ENCODE peak calls at places on chromosomes 1 and 21, in five cellular contexts. M is effector CD8-positive, alpha-beta T cell; Z is activated CD4-positive, alpha-beta T cell treated with anti-CD3 and anti-CD28 coated beads for 1 hour; Y is dorsolateral prefrontal cortex; B is DND-41. P is an unnamed sample.

GRCh38 chr1:221778535-221779142 is 36.8 kb upstream of the DUSP10 start:
- DNase-seq in M (no peak), Z (no peak), Y (no peak), B (peak), P (peak)

GRCh38 chr1:159492575-159493323 is 43.1 kb downstream of the OR10J5 start:
- DNase-seq in M (no peak), Z (no peak), Y (no peak), B (no peak), P (no peak)

GRCh38 chr1:169731446-169731845 is 2.4 kb downstream of the SELE start:
- DNase-seq in M (no peak), Z (no peak), Y (no peak), B (no peak), P (no peak)

GRCh38 chr1:8941906-8942305 is 3.8 kb upstream of the CA6 start:
- DNase-seq in M (no peak), Z (no peak), Y (no peak), B (no peak), P (no peak)

GRCh38 chr1:211566431-211567025 is 12.4 kb downstream of the SLC30A1 start:
- DNase-seq in M (no peak), Z (no peak), Y (no peak), B (no peak), P (no peak)

GRCh38 chr1:182386980-182387379 is 4.6 kb downstream of the GLUL start:
- DNase-seq in M (no peak), Z (no peak), Y (no peak), B (no peak), P (no peak)

GRCh38 chr1:93581917-93582850 is 99.5 kb downstream of the BCAR3 start:
- DNase-seq in M (no peak), Z (no peak), Y (no peak), B (no peak), P (no peak)

GRCh38 chr1:115726570-115726969 is 41.9 kb downstream of the CASQ2 start:
- DNase-seq in M (no peak), Z (no peak), Y (no peak), B (no peak), P (no peak)

GRCh38 chr1:25924454-25924853 is 18.2 kb upstream of the STMN1 start:
- DNase-seq in M (no peak), Z (no peak), Y (no peak), B (no peak), P (no peak)

GRCh38 chr1:108598340-108598739 is 38.4 kb downstream of the EEIG2 start:
- DNase-seq in M (no peak), Z (no peak), Y (no peak), B (no peak), P (no peak)

GRCh38 chr1:39969048-39969447 is 14.1 kb downstream of the MFSD2A start:
- DNase-seq in M (no peak), Z (no peak), Y (no peak), B (no peak), P (no peak)

GRCh38 chr1:38476111-38476783 is 383.3 kb downstream of the RRAGC start:
- DNase-seq in M (no peak), Z (no peak), Y (peak), B (no peak), P (no peak)

GRCh38 chr1:214448536-214448935 is 102.9 kb downstream of the PTPN14 start:
- DNase-seq in M (no peak), Z (no peak), Y (no peak), B (no peak), P (no peak)

GRCh38 chr1:2021550-2021949 is 2.4 kb downstream of the GABRD start:
- DNase-seq in M (no peak), Z (no peak), Y (peak), B (no peak), P (no peak)

GRCh38 chr1:15680131-15680530 is 4.0 kb upstream of the PLEKHM2 start:
- DNase-seq in M (no peak), Z (no peak), Y (no peak), B (no peak), P (no peak)

GRCh38 chr1:109948285-109948630 is 36.3 kb upstream of the AHCYL1 start:
- DNase-seq in M (no peak), Z (no peak), Y (no peak), B (no peak), P (no peak)

GRCh38 chr1:203408485-203409229 is 57.7 kb upstream of the FMOD start:
- DNase-seq in M (no peak), Z (no peak), Y (peak), B (no peak), P (no peak)

GRCh38 chr1:223650465-223650864 is 15.0 kb downstream of the CAPN8 start:
- DNase-seq in M (no peak), Z (no peak), Y (no peak), B (no peak), P (no peak)

GRCh38 chr1:22854688-22855565 is 117.7 kb downstream of the LACTBL1 start:
- DNase-seq in M (no peak), Z (no peak), Y (peak), B (peak), P (peak)

GRCh38 chr21:36747815-36748381 is 49.0 kb downstream of the SIM2 start:
- DNase-seq in M (no peak), Z (no peak), Y (peak), B (no peak), P (no peak)

GRCh38 chr1:162185299-162185698 is 115.8 kb downstream of the NOS1AP start:
- DNase-seq in M (no peak), Z (no peak), Y (no peak), B (no peak), P (no peak)

GRCh38 chr21:26966978-26967913 is at the start of gene ADAMTS5:
- DNase-seq in M (no peak), Z (no peak), Y (peak), B (no peak), P (no peak)

GRCh38 chr1:203117611-203118575 is 9.6 kb upstream of the ADORA1 start:
- DNase-seq in M (no peak), Z (no peak), Y (peak), B (no peak), P (no peak)

GRCh38 chr1:187264995-187265602 is 436.4 kb downstream of the PLA2G4A start:
- DNase-seq in M (no peak), Z (no peak), Y (peak), B (peak), P (peak)